ENCODE peak calls at places on chromosomes 6 and 20, in eight cellular contexts. One of them, this sample, is unnamed.

GRCh38 chr20:31746068-31746878 is 7.2 kb downstream of the TPX2 start:
- DNase-seq in breast epithelium: no peak
- DNase-seq in GM12891: no peak
- DNase-seq in vagina: no peak
- DNase-seq in GM12892: no peak
- DNase-seq in transverse colon: no peak
- DNase-seq in GM23338: no peak
- DNase-seq in sigmoid colon: no peak
- DNase-seq in this sample: no peak

GRCh38 chr6:86949776-86950175 is 12.4 kb downstream of the HTR1E start:
- DNase-seq in breast epithelium: no peak
- DNase-seq in GM12891: no peak
- DNase-seq in vagina: no peak
- DNase-seq in GM12892: no peak
- DNase-seq in transverse colon: no peak
- DNase-seq in GM23338: no peak
- DNase-seq in sigmoid colon: no peak
- DNase-seq in this sample: no peak

GRCh38 chr20:57650756-57651483 is 30.7 kb upstream of the ZBP1 start:
- DNase-seq in breast epithelium: peak
- DNase-seq in GM12891: no peak
- DNase-seq in vagina: peak
- DNase-seq in GM12892: no peak
- DNase-seq in transverse colon: no peak
- DNase-seq in GM23338: no peak
- DNase-seq in sigmoid colon: no peak
- DNase-seq in this sample: no peak

GRCh38 chr20:36128463-36129176 is 25.9 kb upstream of the EPB41L1 start:
- DNase-seq in breast epithelium: no peak
- DNase-seq in GM12891: no peak
- DNase-seq in vagina: no peak
- DNase-seq in GM12892: no peak
- DNase-seq in transverse colon: no peak
- DNase-seq in GM23338: no peak
- DNase-seq in sigmoid colon: no peak
- DNase-seq in this sample: no peak

GRCh38 chr20:51346686-51347485 is 195.6 kb downstream of the NFATC2 start:
- DNase-seq in breast epithelium: no peak
- DNase-seq in GM12891: no peak
- DNase-seq in vagina: no peak
- DNase-seq in GM12892: no peak
- DNase-seq in transverse colon: no peak
- DNase-seq in GM23338: no peak
- DNase-seq in sigmoid colon: peak
- DNase-seq in this sample: no peak

GRCh38 chr20:46558511-46558959 is 8.1 kb upstream of the OCSTAMP start:
- DNase-seq in breast epithelium: no peak
- DNase-seq in GM12891: no peak
- DNase-seq in vagina: no peak
- DNase-seq in GM12892: no peak
- DNase-seq in transverse colon: no peak
- DNase-seq in GM23338: no peak
- DNase-seq in sigmoid colon: no peak
- DNase-seq in this sample: peak

GRCh38 chr20:61954276-61955021 is 111.2 kb downstream of the TAF4 start:
- DNase-seq in breast epithelium: peak
- DNase-seq in GM12891: no peak
- DNase-seq in vagina: no peak
- DNase-seq in GM12892: no peak
- DNase-seq in transverse colon: no peak
- DNase-seq in GM23338: no peak
- DNase-seq in sigmoid colon: peak
- DNase-seq in this sample: no peak

GRCh38 chr6:27168108-27168507 is 79.4 kb upstream of the PRSS16 start:
- DNase-seq in breast epithelium: no peak
- DNase-seq in GM12891: no peak
- DNase-seq in vagina: no peak
- DNase-seq in GM12892: no peak
- DNase-seq in transverse colon: no peak
- DNase-seq in GM23338: no peak
- DNase-seq in sigmoid colon: no peak
- DNase-seq in this sample: no peak

GRCh38 chr6:151804585-151805285 is 2.7 kb upstream of the ESR1 start:
- DNase-seq in breast epithelium: no peak
- DNase-seq in GM12891: no peak
- DNase-seq in vagina: no peak
- DNase-seq in GM12892: no peak
- DNase-seq in transverse colon: no peak
- DNase-seq in GM23338: no peak
- DNase-seq in sigmoid colon: no peak
- DNase-seq in this sample: no peak

GRCh38 chr6:33762713-33763112 is 16.0 kb upstream of the IP6K3 start:
- DNase-seq in breast epithelium: no peak
- DNase-seq in GM12891: no peak
- DNase-seq in vagina: no peak
- DNase-seq in GM12892: no peak
- DNase-seq in transverse colon: no peak
- DNase-seq in GM23338: no peak
- DNase-seq in sigmoid colon: no peak
- DNase-seq in this sample: no peak

GRCh38 chr6:34036357-34037069 is 109.4 kb downstream of the GRM4 start:
- DNase-seq in breast epithelium: no peak
- DNase-seq in GM12891: peak
- DNase-seq in vagina: no peak
- DNase-seq in GM12892: peak
- DNase-seq in transverse colon: no peak
- DNase-seq in GM23338: no peak
- DNase-seq in sigmoid colon: no peak
- DNase-seq in this sample: no peak

GRCh38 chr20:41394931-41395668 is 28.5 kb upstream of the EMILIN3 start:
- DNase-seq in breast epithelium: no peak
- DNase-seq in GM12891: no peak
- DNase-seq in vagina: no peak
- DNase-seq in GM12892: no peak
- DNase-seq in transverse colon: no peak
- DNase-seq in GM23338: no peak
- DNase-seq in sigmoid colon: no peak
- DNase-seq in this sample: no peak

GRCh38 chr20:21395666-21396044 is 1.7 kb downstream of the NKX2-4 start:
- DNase-seq in breast epithelium: no peak
- DNase-seq in GM12891: no peak
- DNase-seq in vagina: no peak
- DNase-seq in GM12892: no peak
- DNase-seq in transverse colon: no peak
- DNase-seq in GM23338: peak
- DNase-seq in sigmoid colon: no peak
- DNase-seq in this sample: no peak

GRCh38 chr6:32816746-32817204 is at the start of gene HLA-DOB:
- DNase-seq in breast epithelium: no peak
- DNase-seq in GM12891: peak
- DNase-seq in vagina: no peak
- DNase-seq in GM12892: no peak
- DNase-seq in transverse colon: no peak
- DNase-seq in GM23338: peak
- DNase-seq in sigmoid colon: no peak
- DNase-seq in this sample: no peak

GRCh38 chr6:39892490-39893129 is 41.7 kb downstream of the MOCS1 start:
- DNase-seq in breast epithelium: no peak
- DNase-seq in GM12891: peak
- DNase-seq in vagina: no peak
- DNase-seq in GM12892: peak
- DNase-seq in transverse colon: peak
- DNase-seq in GM23338: peak
- DNase-seq in sigmoid colon: no peak
- DNase-seq in this sample: peak

GRCh38 chr6:143980921-143981320 is 27.1 kb downstream of the PLAGL1 start:
- DNase-seq in breast epithelium: no peak
- DNase-seq in GM12891: no peak
- DNase-seq in vagina: no peak
- DNase-seq in GM12892: no peak
- DNase-seq in transverse colon: no peak
- DNase-seq in GM23338: no peak
- DNase-seq in sigmoid colon: no peak
- DNase-seq in this sample: no peak

GRCh38 chr6:143992285-143992684 is 15.8 kb downstream of the PLAGL1 start:
- DNase-seq in breast epithelium: no peak
- DNase-seq in GM12891: no peak
- DNase-seq in vagina: no peak
- DNase-seq in GM12892: no peak
- DNase-seq in transverse colon: no peak
- DNase-seq in GM23338: no peak
- DNase-seq in sigmoid colon: no peak
- DNase-seq in this sample: no peak

GRCh38 chr6:143982968-143983367 is 25.1 kb downstream of the PLAGL1 start:
- DNase-seq in breast epithelium: no peak
- DNase-seq in GM12891: no peak
- DNase-seq in vagina: no peak
- DNase-seq in GM12892: no peak
- DNase-seq in transverse colon: no peak
- DNase-seq in GM23338: no peak
- DNase-seq in sigmoid colon: no peak
- DNase-seq in this sample: no peak

GRCh38 chr6:143984670-143985069 is 23.4 kb downstream of the PLAGL1 start:
- DNase-seq in breast epithelium: no peak
- DNase-seq in GM12891: no peak
- DNase-seq in vagina: no peak
- DNase-seq in GM12892: no peak
- DNase-seq in transverse colon: no peak
- DNase-seq in GM23338: no peak
- DNase-seq in sigmoid colon: no peak
- DNase-seq in this sample: no peak

DNA sequence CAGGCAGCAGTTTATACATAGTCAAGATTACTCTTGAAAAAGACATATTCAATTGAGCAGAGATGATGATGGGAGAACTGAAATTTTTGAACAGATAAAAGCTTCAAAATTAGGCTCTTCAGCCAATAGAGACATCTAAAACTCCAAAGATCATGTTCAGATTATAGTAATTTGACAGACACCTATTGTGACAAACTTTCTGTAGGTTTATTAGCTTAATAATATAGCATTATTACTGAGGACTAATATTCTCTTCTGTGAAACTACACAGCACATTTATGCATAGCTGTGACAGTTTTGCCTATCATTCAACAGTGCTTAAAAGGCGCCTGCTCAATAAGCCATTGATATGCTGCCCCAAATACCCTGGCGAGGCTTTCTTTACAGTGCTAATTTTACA is 21.6 kb downstream of the PLAGL1 start:
- DNase-seq in breast epithelium: no peak
- DNase-seq in GM12891: no peak
- DNase-seq in vagina: no peak
- DNase-seq in GM12892: no peak
- DNase-seq in transverse colon: no peak
- DNase-seq in GM23338: no peak
- DNase-seq in sigmoid colon: no peak
- DNase-seq in this sample: no peak
- TF ChIP-seq POLR2AphosphoS5 in breast epithelium: no peak
- TF ChIP-seq POLR2AphosphoS5 in GM12891: no peak
- TF ChIP-seq POLR2AphosphoS5 in vagina: no peak
- TF ChIP-seq POLR2AphosphoS5 in GM12892: no peak
- TF ChIP-seq POLR2AphosphoS5 in transverse colon: no peak
- TF ChIP-seq POLR2AphosphoS5 in GM23338: no peak
- TF ChIP-seq POLR2AphosphoS5 in sigmoid colon: no peak
- TF ChIP-seq POLR2AphosphoS5 in this sample: no peak

DNA sequence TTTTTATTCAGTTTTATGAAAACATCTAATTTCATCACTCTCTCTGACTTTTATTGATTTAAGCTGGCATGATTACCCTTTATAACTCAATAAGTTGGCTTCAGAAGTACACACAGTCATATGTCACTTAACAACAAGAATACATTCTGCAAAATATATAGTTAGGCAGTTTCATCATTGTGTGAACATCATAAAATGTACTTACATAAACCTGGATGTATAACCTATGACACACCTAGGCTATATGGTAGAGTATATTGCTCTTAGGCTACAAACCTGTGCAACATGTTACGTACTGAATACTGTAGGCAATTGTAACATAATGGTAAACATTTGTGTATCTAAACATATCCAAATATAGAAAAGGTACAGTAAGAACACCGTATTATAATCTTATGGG is 362.2 kb upstream of the BTBD3 start:
- DNase-seq in breast epithelium: no peak
- DNase-seq in GM12891: no peak
- DNase-seq in vagina: no peak
- DNase-seq in GM12892: no peak
- DNase-seq in transverse colon: no peak
- DNase-seq in GM23338: no peak
- DNase-seq in sigmoid colon: no peak
- DNase-seq in this sample: no peak
- TF ChIP-seq POLR2AphosphoS5 in breast epithelium: no peak
- TF ChIP-seq POLR2AphosphoS5 in GM12891: no peak
- TF ChIP-seq POLR2AphosphoS5 in vagina: no peak
- TF ChIP-seq POLR2AphosphoS5 in GM12892: no peak
- TF ChIP-seq POLR2AphosphoS5 in transverse colon: no peak
- TF ChIP-seq POLR2AphosphoS5 in GM23338: no peak
- TF ChIP-seq POLR2AphosphoS5 in sigmoid colon: no peak
- TF ChIP-seq POLR2AphosphoS5 in this sample: no peak

GRCh38 chr6:124995131-124995530 is 32.9 kb downstream of the RNF217 start:
- DNase-seq in breast epithelium: no peak
- DNase-seq in GM12891: no peak
- DNase-seq in vagina: no peak
- DNase-seq in GM12892: no peak
- DNase-seq in transverse colon: no peak
- DNase-seq in GM23338: no peak
- DNase-seq in sigmoid colon: no peak
- DNase-seq in this sample: no peak
- TF ChIP-seq POLR2AphosphoS5 in breast epithelium: no peak
- TF ChIP-seq POLR2AphosphoS5 in GM12891: no peak
- TF ChIP-seq POLR2AphosphoS5 in vagina: no peak
- TF ChIP-seq POLR2AphosphoS5 in GM12892: no peak
- TF ChIP-seq POLR2AphosphoS5 in transverse colon: no peak
- TF ChIP-seq POLR2AphosphoS5 in GM23338: no peak
- TF ChIP-seq POLR2AphosphoS5 in sigmoid colon: no peak
- TF ChIP-seq POLR2AphosphoS5 in this sample: no peak

GRCh38 chr6:31532644-31533454 is 4.1 kb downstream of the MCCD1 start:
- DNase-seq in breast epithelium: no peak
- DNase-seq in GM12891: no peak
- DNase-seq in vagina: no peak
- DNase-seq in GM12892: no peak
- DNase-seq in transverse colon: no peak
- DNase-seq in GM23338: no peak
- DNase-seq in sigmoid colon: no peak
- DNase-seq in this sample: no peak

GRCh38 chr6:31531771-31532643 is 3.2 kb downstream of the MCCD1 start:
- DNase-seq in breast epithelium: no peak
- DNase-seq in GM12891: no peak
- DNase-seq in vagina: no peak
- DNase-seq in GM12892: no peak
- DNase-seq in transverse colon: no peak
- DNase-seq in GM23338: no peak
- DNase-seq in sigmoid colon: no peak
- DNase-seq in this sample: no peak

GRCh38 chr6:31534011-31534410 is 5.2 kb downstream of the MCCD1 start:
- DNase-seq in breast epithelium: no peak
- DNase-seq in GM12891: no peak
- DNase-seq in vagina: no peak
- DNase-seq in GM12892: no peak
- DNase-seq in transverse colon: no peak
- DNase-seq in GM23338: no peak
- DNase-seq in sigmoid colon: no peak
- DNase-seq in this sample: no peak

GRCh38 chr6:31534521-31535040 is 5.8 kb downstream of the MCCD1 start:
- DNase-seq in breast epithelium: no peak
- DNase-seq in GM12891: no peak
- DNase-seq in vagina: no peak
- DNase-seq in GM12892: no peak
- DNase-seq in transverse colon: no peak
- DNase-seq in GM23338: no peak
- DNase-seq in sigmoid colon: no peak
- DNase-seq in this sample: no peak

GRCh38 chr6:31533455-31533841 is 4.7 kb downstream of the MCCD1 start:
- DNase-seq in breast epithelium: no peak
- DNase-seq in GM12891: no peak
- DNase-seq in vagina: no peak
- DNase-seq in GM12892: no peak
- DNase-seq in transverse colon: no peak
- DNase-seq in GM23338: no peak
- DNase-seq in sigmoid colon: no peak
- DNase-seq in this sample: no peak
- TF ChIP-seq POLR2AphosphoS5 in breast epithelium: no peak
- TF ChIP-seq POLR2AphosphoS5 in GM12891: no peak
- TF ChIP-seq POLR2AphosphoS5 in vagina: no peak
- TF ChIP-seq POLR2AphosphoS5 in GM12892: peak
- TF ChIP-seq POLR2AphosphoS5 in transverse colon: no peak
- TF ChIP-seq POLR2AphosphoS5 in GM23338: no peak
- TF ChIP-seq POLR2AphosphoS5 in sigmoid colon: no peak
- TF ChIP-seq POLR2AphosphoS5 in this sample: no peak